ENCODE peak calls at places on chromosome 22, in six cellular contexts. O is psoas muscle; D is neural progenitor cell; X is GM23338; V is naive thymus-derived CD4-positive, alpha-beta T cell; N is upper lobe of right lung. Z is an unnamed sample. For H3K4me1, the result is how much of the 10 kb centered on the place peaks cover.

GRCh38 chr22:32265882-32266767 is 11.0 kb upstream of the SLC5A4 start:
- DNase-seq in N (no peak), D (peak), X (peak), O (peak), V (peak), Z (peak)

GRCh38 chr22:50473088-50473487 is 1.7 kb downstream of the SBF1 start:
- DNase-seq in D (peak), O (no peak), N (no peak), X (peak), V (peak), Z (no peak)

GRCh38 chr22:48249721-48250268 is 1487.3 kb downstream of the TBC1D22A start:
- DNase-seq in N (no peak), O (no peak), D (no peak), V (no peak), X (no peak), Z (no peak)

GRCh38 chr22:28703436-28703835 is 23.8 kb upstream of the TTC28 start:
- DNase-seq in D (no peak), V (no peak), X (no peak), O (no peak), N (no peak), Z (no peak)

GRCh38 chr22:40237788-40238424 is 60.2 kb downstream of the TNRC6B start:
- DNase-seq in D (no peak), V (no peak), N (no peak), O (no peak), X (no peak), Z (no peak)

GRCh38 chr22:45320326-45320976 is 10.7 kb downstream of the FAM118A start:
- DNase-seq in O (peak), D (no peak), V (no peak), N (no peak), X (no peak), Z (no peak)

GRCh38 chr22:21646608-21647590 is 4.8 kb downstream of the SDF2L1 start:
- DNase-seq in D (peak), N (peak), V (peak), X (peak), O (peak), Z (peak)

GRCh38 chr22:48849963-48850657 is 977.6 kb downstream of the BRD1 start:
- DNase-seq in N (peak), V (no peak), O (no peak), X (no peak), D (no peak), Z (no peak)

GRCh38 chr22:41425704-41426365 is 20.8 kb downstream of the TOB2 start:
- DNase-seq in X (no peak), O (no peak), N (no peak), D (no peak), V (no peak), Z (no peak)

GRCh38 chr22:46971141-46971775 is 208.8 kb downstream of the TBC1D22A start:
- DNase-seq in D (peak), O (no peak), X (no peak), V (no peak), N (no peak), Z (no peak)

GRCh38 chr22:20427945-20428417 is 9.6 kb downstream of the SCARF2 start:
- DNase-seq in X (no peak), D (no peak), O (no peak), V (no peak), N (peak), Z (no peak)

GRCh38 chr22:20440637-20441591 is 3.3 kb upstream of the SCARF2 start:
- DNase-seq in O (no peak), X (no peak), V (no peak), D (no peak), N (peak), Z (no peak)

GRCh38 chr22:30305519-30305905 is 16.2 kb upstream of the CASTOR1 start:
- DNase-seq in N (peak), D (no peak), V (peak), X (no peak), O (peak), Z (no peak)

GRCh38 chr22:47022075-47022473 is 259.6 kb downstream of the TBC1D22A start:
- DNase-seq in D (no peak), X (no peak), N (peak), O (no peak), V (no peak), Z (no peak)

GRCh38 chr22:26568207-26568706 is 21.7 kb downstream of the TPST2 start:
- DNase-seq in N (no peak), V (no peak), D (peak), O (no peak), X (peak), Z (no peak)
- H3K4me1 ChIP-seq in N (under half), V (under half), D (under half), O (under half), X (half or more), Z (under half)

GRCh38 chr22:23708270-23708669 is 17.5 kb downstream of the RGL4 start:
- DNase-seq in O (no peak), X (no peak), V (no peak), D (no peak), N (no peak), Z (no peak)
- H3K4me1 ChIP-seq in O (under half), X (under half), V (under half), D (under half), N (under half), Z (under half)

GRCh38 chr22:37502342-37503182 is 16.4 kb upstream of the MFNG start:
- DNase-seq in N (peak), D (no peak), O (no peak), V (no peak), X (no peak), Z (no peak)

GRCh38 chr22:37500745-37501144 is 14.6 kb upstream of the MFNG start:
- DNase-seq in X (no peak), O (no peak), V (no peak), N (no peak), D (no peak), Z (no peak)

GRCh38 chr22:37499789-37500188 is 13.6 kb upstream of the MFNG start:
- DNase-seq in D (no peak), O (no peak), X (no peak), V (no peak), N (no peak), Z (no peak)

GRCh38 chr22:37501610-37502341 is 15.6 kb upstream of the MFNG start:
- DNase-seq in N (peak), V (no peak), O (peak), X (no peak), D (no peak), Z (no peak)

DNA sequence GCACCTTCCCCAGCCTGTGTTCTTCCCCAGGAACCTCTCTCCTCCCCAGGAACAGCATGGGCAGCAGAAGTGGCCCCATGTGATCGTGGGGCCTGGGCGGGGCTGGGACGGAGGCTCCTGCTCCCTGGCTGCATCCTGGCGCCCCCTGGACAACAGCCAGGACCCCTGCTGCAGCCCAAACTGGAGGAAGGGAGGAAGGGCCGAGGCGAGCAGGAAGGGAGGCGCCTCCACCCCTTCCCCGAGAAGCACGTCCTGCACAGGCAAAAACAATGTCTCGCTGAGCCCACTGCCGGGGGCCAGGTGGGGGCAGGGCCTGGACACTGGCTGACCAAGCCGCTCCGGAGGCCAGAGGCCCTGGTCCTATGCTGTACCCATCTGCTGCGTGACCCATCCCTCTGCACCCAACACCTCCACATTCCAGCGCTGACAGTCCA is 15.0 kb upstream of the MFNG start:
- DNase-seq in O (peak), D (no peak), N (peak), V (no peak), X (no peak), Z (no peak)
- H3K4me1 ChIP-seq in O (under half), D (under half), N (under half), V (under half), X (under half), Z (under half)

DNA sequence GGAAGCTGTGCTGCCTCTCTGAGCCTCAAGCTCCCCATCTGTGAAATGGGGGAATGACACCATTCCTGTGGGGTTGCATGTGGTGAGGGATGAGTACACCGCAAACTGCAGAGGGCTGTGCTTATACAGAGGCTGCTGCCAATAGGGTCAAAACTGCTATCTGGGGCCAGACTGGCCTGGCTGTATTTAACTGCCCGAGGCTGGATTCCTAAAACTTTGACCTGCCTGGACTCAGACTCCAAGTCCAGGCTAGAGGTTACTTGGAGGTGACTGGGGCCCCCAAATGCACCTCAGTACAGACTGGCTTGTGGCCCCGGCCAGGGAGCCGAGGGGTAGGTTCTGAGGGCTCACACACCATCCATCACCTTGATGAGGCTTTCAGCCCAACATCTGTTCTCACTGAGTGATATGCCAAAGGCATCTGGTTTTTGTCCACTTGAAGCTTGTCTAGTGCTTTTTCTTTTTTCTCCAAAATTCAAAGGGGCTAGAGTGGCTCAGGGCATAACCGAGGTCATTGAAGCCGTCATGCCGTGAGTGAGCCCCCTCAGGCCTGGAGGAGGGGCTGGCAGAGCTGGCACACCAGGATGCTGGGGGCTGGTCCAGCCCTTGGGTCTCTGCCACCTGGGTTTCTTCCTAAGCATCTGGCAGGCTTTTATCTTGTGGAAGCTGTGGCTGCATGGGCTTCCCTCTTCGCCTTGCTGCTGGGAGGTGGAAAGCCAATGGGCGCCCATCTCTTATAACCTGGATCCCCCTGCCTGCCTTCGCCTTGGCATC is 52.4 kb upstream of the TTLL12 start:
- DNase-seq in V (no peak), N (no peak), X (no peak), D (no peak), O (no peak), Z (no peak)
- H3K4me1 ChIP-seq in V (under half), N (under half), X (under half), D (under half), O (under half), Z (under half)

GRCh38 chr22:18976197-18976751 is 40.2 kb upstream of the PRODH start:
- DNase-seq in V (no peak), O (no peak), D (no peak), N (no peak), X (no peak), Z (no peak)

GRCh38 chr22:18974477-18975180 is 38.5 kb upstream of the PRODH start:
- DNase-seq in X (no peak), N (no peak), O (no peak), D (no peak), V (no peak), Z (no peak)

GRCh38 chr22:18977824-18978425 is 41.8 kb upstream of the PRODH start:
- DNase-seq in O (no peak), D (no peak), N (peak), X (no peak), V (no peak), Z (no peak)

GRCh38 chr22:18973264-18974031 is 37.4 kb upstream of the PRODH start:
- DNase-seq in V (no peak), N (no peak), D (peak), X (no peak), O (no peak), Z (no peak)

DNA sequence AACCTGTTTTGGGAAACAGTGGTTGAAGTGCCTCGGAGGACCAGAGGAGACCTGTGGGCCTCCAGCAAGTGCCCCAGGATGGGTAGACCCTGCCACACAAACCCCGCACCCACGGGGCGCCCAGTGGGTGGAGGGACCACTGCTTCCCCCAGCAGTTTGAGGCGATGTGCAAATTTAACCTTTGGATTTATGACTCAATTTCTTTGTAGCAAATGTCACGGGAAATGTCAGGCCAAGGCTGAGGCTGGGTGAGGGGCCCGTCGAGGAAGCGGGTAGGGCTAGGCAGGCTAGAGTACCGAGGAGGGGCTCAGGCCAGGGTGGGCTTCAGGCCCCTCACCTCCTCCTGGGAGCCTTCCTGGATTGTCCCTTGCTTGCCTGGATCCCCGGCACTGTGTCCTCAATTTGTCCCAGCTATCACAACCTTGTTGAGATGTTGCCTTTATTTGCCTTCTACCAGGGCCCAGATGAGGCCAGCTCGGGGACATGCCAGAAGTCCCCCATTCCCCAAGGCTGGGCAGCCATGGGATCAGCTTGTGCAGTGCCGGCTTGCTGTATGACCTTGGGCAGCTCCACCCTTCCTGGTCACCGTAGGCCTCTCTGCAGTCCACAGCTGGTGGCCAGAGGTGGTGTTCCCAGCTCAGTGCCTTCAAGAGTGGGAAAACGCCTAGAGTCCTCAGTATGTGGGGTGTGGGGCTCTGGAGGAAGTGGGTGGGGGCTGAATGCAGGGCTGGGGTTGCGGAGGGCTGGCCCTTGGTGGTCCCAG is 39.5 kb upstream of the PRODH start:
- DNase-seq in O (no peak), D (no peak), X (no peak), N (no peak), V (no peak), Z (no peak)
- H3K4me1 ChIP-seq in O (under half), D (under half), X (under half), N (under half), V (under half), Z (under half)

GRCh38 chr22:42922374-42923177 is 65.5 kb upstream of the ARFGAP3 start:
- DNase-seq in X (no peak), N (peak), D (no peak), V (no peak), O (no peak), Z (no peak)
- H3K4me1 ChIP-seq in X (under half), N (half or more), D (under half), V (under half), O (half or more), Z (under half)